ENCODE peak calls at places on chromosomes 6 and 20, in seven cellular contexts. One of them, this sample, is unnamed.

GRCh38 chr6:161423271-161423670 is 149.4 kb upstream of the AGPAT4 start:
- DNase-seq in cardiac muscle cell: no peak
- DNase-seq in NB4: no peak
- DNase-seq in fibroblast of lung: no peak
- DNase-seq in HL-60: no peak
- DNase-seq in lower lobe of right lung: no peak
- DNase-seq in Peyer's patch: no peak
- DNase-seq in this sample: no peak

GRCh38 chr6:24105146-24105545 is 20.9 kb upstream of the NRSN1 start:
- DNase-seq in cardiac muscle cell: no peak
- DNase-seq in NB4: no peak
- DNase-seq in fibroblast of lung: no peak
- DNase-seq in HL-60: no peak
- DNase-seq in lower lobe of right lung: no peak
- DNase-seq in Peyer's patch: no peak
- DNase-seq in this sample: no peak

GRCh38 chr6:101402618-101403002 is 9.1 kb downstream of the GRIK2 start:
- DNase-seq in cardiac muscle cell: peak
- DNase-seq in NB4: no peak
- DNase-seq in fibroblast of lung: no peak
- DNase-seq in HL-60: no peak
- DNase-seq in lower lobe of right lung: no peak
- DNase-seq in Peyer's patch: no peak
- DNase-seq in this sample: no peak

GRCh38 chr6:167092672-167093339 is 30.1 kb upstream of the CCR6 start:
- DNase-seq in cardiac muscle cell: no peak
- DNase-seq in NB4: no peak
- DNase-seq in fibroblast of lung: no peak
- DNase-seq in HL-60: peak
- DNase-seq in lower lobe of right lung: no peak
- DNase-seq in Peyer's patch: peak
- DNase-seq in this sample: no peak

GRCh38 chr6:170271771-170272314 is 19.0 kb downstream of the DLL1 start:
- DNase-seq in cardiac muscle cell: no peak
- DNase-seq in NB4: peak
- DNase-seq in fibroblast of lung: no peak
- DNase-seq in HL-60: peak
- DNase-seq in lower lobe of right lung: peak
- DNase-seq in Peyer's patch: peak
- DNase-seq in this sample: peak

GRCh38 chr6:21604081-21604480 is 10.5 kb downstream of the SOX4 start:
- DNase-seq in cardiac muscle cell: no peak
- DNase-seq in NB4: no peak
- DNase-seq in fibroblast of lung: no peak
- DNase-seq in HL-60: no peak
- DNase-seq in lower lobe of right lung: no peak
- DNase-seq in Peyer's patch: no peak
- DNase-seq in this sample: no peak

GRCh38 chr6:168150551-168151444 is 71.8 kb upstream of the FRMD1 start:
- DNase-seq in cardiac muscle cell: peak
- DNase-seq in NB4: no peak
- DNase-seq in fibroblast of lung: no peak
- DNase-seq in HL-60: no peak
- DNase-seq in lower lobe of right lung: no peak
- DNase-seq in Peyer's patch: no peak
- DNase-seq in this sample: no peak

GRCh38 chr6:28580484-28580883 is 54.8 kb downstream of the GPX5 start:
- DNase-seq in cardiac muscle cell: no peak
- DNase-seq in NB4: peak
- DNase-seq in fibroblast of lung: no peak
- DNase-seq in HL-60: no peak
- DNase-seq in lower lobe of right lung: no peak
- DNase-seq in Peyer's patch: no peak
- DNase-seq in this sample: no peak

GRCh38 chr6:110317646-110318045 is 40.5 kb downstream of the METTL24 start:
- DNase-seq in cardiac muscle cell: no peak
- DNase-seq in NB4: no peak
- DNase-seq in fibroblast of lung: no peak
- DNase-seq in HL-60: no peak
- DNase-seq in lower lobe of right lung: no peak
- DNase-seq in Peyer's patch: no peak
- DNase-seq in this sample: no peak

GRCh38 chr6:159134701-159135364 is 34.4 kb upstream of the FNDC1 start:
- DNase-seq in cardiac muscle cell: peak
- DNase-seq in NB4: peak
- DNase-seq in fibroblast of lung: peak
- DNase-seq in HL-60: peak
- DNase-seq in lower lobe of right lung: no peak
- DNase-seq in Peyer's patch: peak
- DNase-seq in this sample: peak

GRCh38 chr20:31934968-31935764 is 16.7 kb downstream of the PDRG1 start:
- DNase-seq in cardiac muscle cell: peak
- DNase-seq in NB4: peak
- DNase-seq in fibroblast of lung: no peak
- DNase-seq in HL-60: no peak
- DNase-seq in lower lobe of right lung: no peak
- DNase-seq in Peyer's patch: no peak
- DNase-seq in this sample: no peak
- TF ChIP-seq CTCF in cardiac muscle cell: no peak
- TF ChIP-seq CTCF in NB4: peak
- TF ChIP-seq CTCF in fibroblast of lung: no peak
- TF ChIP-seq CTCF in HL-60: no peak
- TF ChIP-seq CTCF in lower lobe of right lung: no peak
- TF ChIP-seq CTCF in Peyer's patch: no peak
- TF ChIP-seq CTCF in this sample: no peak

DNA sequence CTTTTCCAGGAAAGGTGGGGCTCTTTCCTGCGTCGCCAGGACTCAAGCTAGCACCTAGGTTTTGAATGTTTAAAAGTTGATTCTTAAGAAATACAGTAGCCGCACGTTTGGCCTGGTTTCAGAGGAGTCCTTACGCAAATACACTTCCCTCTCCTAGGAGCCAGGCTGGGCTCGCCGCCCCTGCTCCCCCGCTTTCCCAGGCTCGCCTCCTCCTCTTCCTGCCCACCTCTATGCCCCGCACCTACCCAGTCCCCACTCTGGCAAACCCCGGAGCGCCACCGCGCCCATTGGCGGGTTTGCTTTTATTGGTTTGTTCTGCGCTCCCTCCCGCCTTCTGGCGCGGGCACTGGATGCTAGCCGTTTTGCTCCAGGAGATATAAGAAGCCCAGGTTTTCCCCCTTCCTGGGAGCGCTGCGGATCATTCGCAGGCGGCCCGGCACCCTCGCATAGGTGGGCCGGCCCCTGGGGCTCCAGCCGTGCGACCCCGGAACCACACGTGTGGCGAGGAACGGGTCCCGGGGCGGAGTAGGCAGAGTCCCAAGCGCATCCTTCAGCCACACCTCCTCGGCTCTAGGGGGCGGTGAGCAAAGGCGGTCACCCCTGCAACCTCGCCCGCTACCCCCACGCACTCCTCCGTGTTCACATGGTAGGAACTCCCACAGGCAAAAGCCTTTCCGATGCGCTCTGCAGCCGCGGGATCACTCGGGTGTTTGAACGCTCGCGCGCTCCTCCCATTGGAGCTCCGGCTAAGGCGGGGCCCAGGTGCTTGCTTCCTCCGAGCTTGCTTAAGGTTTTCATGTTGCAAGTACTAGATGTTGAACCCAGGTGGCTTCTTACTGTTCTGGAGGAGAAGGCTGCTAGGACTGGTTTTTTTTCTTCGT is 119.0 kb downstream of the RTN4IP1 start:
- DNase-seq in cardiac muscle cell: peak
- DNase-seq in NB4: peak
- DNase-seq in fibroblast of lung: peak
- DNase-seq in HL-60: peak
- DNase-seq in lower lobe of right lung: peak
- DNase-seq in Peyer's patch: peak
- DNase-seq in this sample: peak
- TF ChIP-seq CTCF in cardiac muscle cell: no peak
- TF ChIP-seq CTCF in NB4: no peak
- TF ChIP-seq CTCF in fibroblast of lung: no peak
- TF ChIP-seq CTCF in HL-60: peak
- TF ChIP-seq CTCF in lower lobe of right lung: no peak
- TF ChIP-seq CTCF in Peyer's patch: no peak
- TF ChIP-seq CTCF in this sample: no peak

DNA sequence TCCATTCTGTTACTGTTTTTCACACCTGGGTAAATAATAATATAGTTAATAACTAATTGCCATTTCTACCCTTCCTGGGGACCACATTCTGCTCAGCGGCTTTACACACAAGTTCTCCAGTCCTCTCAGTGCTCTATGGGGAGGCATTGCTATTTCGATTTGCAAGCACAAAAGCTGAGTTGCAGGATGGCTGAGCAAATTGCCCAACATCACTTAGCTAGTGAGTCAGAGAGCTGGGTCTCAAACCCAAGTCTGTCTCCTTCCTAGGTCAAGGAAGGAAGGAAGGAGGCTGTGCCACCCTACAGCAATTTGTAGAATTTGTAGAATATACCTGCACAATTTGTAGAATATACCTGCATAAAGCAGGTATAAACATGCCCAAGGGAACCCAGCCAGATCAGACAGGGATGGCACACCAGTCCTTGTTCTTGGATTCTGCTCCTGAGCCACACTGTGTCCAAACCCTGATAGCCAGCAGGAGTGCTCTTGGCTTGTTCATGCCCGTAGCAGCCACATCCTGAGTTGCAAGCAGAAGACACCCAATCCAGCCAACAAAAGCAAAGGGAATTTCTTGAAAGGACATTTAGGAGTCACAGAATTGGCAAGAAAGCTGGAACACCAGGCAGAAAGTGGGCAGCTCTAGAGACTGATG is 56.9 kb downstream of the LY86 start:
- DNase-seq in cardiac muscle cell: no peak
- DNase-seq in NB4: peak
- DNase-seq in fibroblast of lung: no peak
- DNase-seq in HL-60: peak
- DNase-seq in lower lobe of right lung: no peak
- DNase-seq in Peyer's patch: no peak
- DNase-seq in this sample: no peak
- TF ChIP-seq CTCF in cardiac muscle cell: no peak
- TF ChIP-seq CTCF in NB4: no peak
- TF ChIP-seq CTCF in fibroblast of lung: no peak
- TF ChIP-seq CTCF in HL-60: no peak
- TF ChIP-seq CTCF in lower lobe of right lung: no peak
- TF ChIP-seq CTCF in Peyer's patch: no peak
- TF ChIP-seq CTCF in this sample: no peak

DNA sequence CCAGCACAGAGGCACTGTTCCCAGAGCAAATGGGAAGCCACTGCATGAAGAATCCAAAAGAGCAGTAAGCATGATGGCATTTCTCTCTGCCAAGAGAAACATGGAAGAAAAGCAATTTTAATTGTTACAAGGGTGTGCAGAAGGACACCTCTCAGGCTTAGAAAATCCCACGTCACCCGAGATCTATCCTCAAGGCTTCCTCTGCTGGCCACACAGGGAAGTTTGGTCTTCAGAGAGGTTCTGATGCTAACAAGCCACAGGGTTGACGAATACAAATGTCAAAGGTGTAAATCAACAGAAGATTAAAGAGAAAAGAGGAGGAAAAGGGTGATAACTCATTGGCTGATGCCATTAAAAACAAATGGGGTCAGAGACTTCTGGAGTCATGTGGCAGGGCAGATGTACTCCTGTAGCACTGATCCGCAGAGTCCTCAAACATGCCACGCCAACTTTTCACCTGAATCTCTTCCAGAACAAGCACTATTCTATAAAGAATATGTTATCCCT is 33.6 kb upstream of the SPDEF start:
- DNase-seq in cardiac muscle cell: no peak
- DNase-seq in NB4: no peak
- DNase-seq in fibroblast of lung: no peak
- DNase-seq in HL-60: no peak
- DNase-seq in lower lobe of right lung: no peak
- DNase-seq in Peyer's patch: no peak
- DNase-seq in this sample: no peak
- TF ChIP-seq CTCF in cardiac muscle cell: no peak
- TF ChIP-seq CTCF in NB4: no peak
- TF ChIP-seq CTCF in fibroblast of lung: no peak
- TF ChIP-seq CTCF in HL-60: no peak
- TF ChIP-seq CTCF in lower lobe of right lung: no peak
- TF ChIP-seq CTCF in Peyer's patch: no peak
- TF ChIP-seq CTCF in this sample: no peak

DNA sequence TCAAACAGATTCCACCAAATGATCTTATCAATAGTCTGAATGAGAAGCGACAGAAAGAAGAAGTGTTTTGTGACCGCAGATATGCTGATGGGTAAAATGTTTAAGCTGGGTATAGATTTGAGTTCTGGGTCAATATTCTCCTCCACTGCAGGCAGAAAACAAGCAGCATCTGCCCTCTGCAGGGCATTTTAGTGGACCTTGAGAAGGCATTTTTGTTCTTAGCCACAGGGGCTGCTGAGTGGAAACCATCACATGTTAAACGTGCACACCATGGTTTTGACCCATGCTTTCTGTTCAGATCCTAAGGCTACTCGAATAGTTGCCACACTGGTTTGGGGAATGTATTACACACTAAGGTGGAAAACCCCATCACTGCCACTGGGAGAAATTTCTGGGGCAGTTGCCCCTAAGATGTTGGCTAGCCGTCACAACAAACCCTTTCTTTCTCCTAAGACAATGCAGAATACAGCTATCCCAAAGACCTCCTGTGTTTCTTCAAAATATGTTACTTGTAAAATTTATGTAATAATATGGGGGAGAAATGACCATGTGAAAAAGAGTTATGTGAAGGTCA is 5.5 kb downstream of the POU3F2 start:
- DNase-seq in cardiac muscle cell: peak
- DNase-seq in NB4: peak
- DNase-seq in fibroblast of lung: peak
- DNase-seq in HL-60: no peak
- DNase-seq in lower lobe of right lung: no peak
- DNase-seq in Peyer's patch: no peak
- DNase-seq in this sample: no peak
- TF ChIP-seq CTCF in cardiac muscle cell: peak
- TF ChIP-seq CTCF in NB4: peak
- TF ChIP-seq CTCF in fibroblast of lung: peak
- TF ChIP-seq CTCF in HL-60: no peak
- TF ChIP-seq CTCF in lower lobe of right lung: no peak
- TF ChIP-seq CTCF in Peyer's patch: no peak
- TF ChIP-seq CTCF in this sample: no peak